ENCODE peak calls at places on chromosomes 5 and 9, in seven cellular contexts. C is foreskin fibroblast, R is body of pancreas, N is endothelial cell of umbilical vein, K is neural progenitor cell, Z is gastrocnemius medialis, G is H1. D is an unnamed sample.

GRCh38 chr9:127519301-127520166 is 68.2 kb downstream of the LRSAM1 start:
- DNase-seq in G (no peak), K (no peak), R (no peak), N (peak; percentile 95), Z (no peak), C (peak; percentile 97), D (peak; percentile 93)

GRCh38 chr5:55364537-55365055 is 56.8 kb downstream of the MTREX start:
- DNase-seq in C (no peak), R (no peak), G (no peak), N (no peak), K (no peak), Z (no peak), D (no peak)

GRCh38 chr9:107547772-107548297 is 58.3 kb upstream of the KLF4 start:
- DNase-seq in C (no peak), N (no peak), Z (no peak), R (no peak), K (no peak), G (no peak), D (no peak)

GRCh38 chr5:91301459-91301858 is 81.7 kb downstream of the ARRDC3 start:
- DNase-seq in K (no peak), R (no peak), N (no peak), Z (no peak), C (peak; percentile 69), G (no peak), D (peak; percentile 74)

GRCh38 chr5:140252470-140253126 is 50.3 kb downstream of the PFDN1 start:
- DNase-seq in R (no peak), N (no peak), K (no peak), Z (no peak), G (no peak), C (no peak), D (no peak)

GRCh38 chr5:16855475-16855874 is 80.6 kb downstream of the MYO10 start:
- DNase-seq in C (peak; percentile 61), G (no peak), K (peak; percentile 84), N (peak; percentile 83), Z (no peak), R (peak; percentile 38), D (no peak)

GRCh38 chr9:99486684-99487083 is 264.6 kb downstream of the SEC61B start:
- DNase-seq in C (no peak), Z (no peak), K (no peak), R (no peak), N (no peak), G (no peak), D (no peak)

GRCh38 chr9:126558051-126558665 is 55.6 kb upstream of the LMX1B start:
- DNase-seq in N (peak; percentile 46), C (peak; percentile 20), K (peak; percentile 68), G (peak; percentile 93), Z (peak; percentile 50), R (peak; percentile 79), D (no peak)

GRCh38 chr5:59218424-59219045 is 635.7 kb downstream of the RAB3C start:
- DNase-seq in R (no peak), N (peak; percentile 54), C (no peak), K (no peak), G (no peak), Z (no peak), D (no peak)

GRCh38 chr5:134100283-134101011 is 14.0 kb upstream of the TCF7 start:
- DNase-seq in G (peak; percentile 65), K (peak; percentile 18), Z (no peak), C (no peak), R (no peak), N (no peak), D (peak; percentile 37)

GRCh38 chr5:172776235-172776594 is 5.2 kb upstream of the DUSP1 start:
- DNase-seq in G (no peak), N (no peak), R (no peak), K (no peak), Z (no peak), C (no peak), D (no peak)

GRCh38 chr5:172778223-172778814 is 7.3 kb upstream of the DUSP1 start:
- DNase-seq in G (no peak), Z (peak; percentile 64), N (peak; percentile 65), K (no peak), C (peak; percentile 86), R (peak; percentile 76), D (peak; percentile 80)

GRCh38 chr5:172779968-172780350 is 9.0 kb upstream of the DUSP1 start:
- DNase-seq in R (peak; percentile 2), C (no peak), K (no peak), Z (no peak), N (no peak), G (no peak), D (no peak)

GRCh38 chr5:172775326-172776234 is 4.6 kb upstream of the DUSP1 start:
- DNase-seq in R (peak; percentile 63), G (no peak), N (no peak), K (no peak), Z (peak; percentile 99), C (peak; percentile 95), D (peak; percentile 93)

DNA sequence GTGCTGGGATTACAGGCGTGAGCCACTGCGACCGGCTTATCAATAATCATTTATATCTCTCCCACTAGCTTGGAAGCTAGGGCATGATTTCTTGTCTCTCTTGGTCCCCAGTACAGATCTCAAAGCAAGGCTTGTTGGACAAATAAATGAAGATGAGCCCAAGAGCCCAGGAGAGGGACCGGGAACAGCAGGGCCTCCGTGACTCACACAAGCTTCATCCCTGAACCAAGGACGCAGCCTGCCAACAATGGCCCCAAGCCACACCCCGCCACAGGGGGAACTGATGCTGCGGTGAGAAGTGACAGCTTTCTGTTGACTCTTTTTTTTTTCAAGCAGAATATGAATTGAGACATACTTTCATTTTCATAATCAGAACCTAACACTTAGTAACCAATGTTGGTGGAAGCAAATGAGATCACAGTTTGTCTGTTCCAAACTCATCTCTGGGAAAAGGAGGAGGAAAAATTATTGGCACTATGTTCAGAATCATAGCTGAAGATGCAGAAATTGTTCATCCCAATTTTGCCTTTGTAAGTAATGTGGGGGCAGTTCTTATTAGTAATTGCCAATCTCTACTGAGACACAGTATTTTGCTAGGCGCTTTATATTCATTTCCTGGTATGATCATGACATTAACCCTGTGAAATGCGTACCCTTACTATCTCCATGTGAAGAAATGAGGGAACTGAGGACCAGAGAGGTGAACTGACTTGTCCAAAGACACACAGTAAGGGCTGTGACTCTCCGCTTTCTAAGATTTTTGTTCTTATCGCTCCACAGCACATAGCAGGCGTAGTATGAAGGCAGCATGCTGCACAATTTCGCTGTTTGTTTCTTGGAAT is 6.6 kb upstream of the DUSP1 start:
- DNase-seq in N (peak; percentile 56), G (no peak), R (peak; percentile 76), C (peak; percentile 86), K (no peak), Z (peak; percentile 95), D (peak; percentile 71)
- H3K4me3 ChIP-seq in N (no peak overlapping the region), G (no peak overlapping the region), R (no peak overlapping the region), C (no peak overlapping the region), K (no peak overlapping the region), Z (no peak overlapping the region), D (peak overlapping the region; percentile 13)

GRCh38 chr5:72512179-72512860 is 5.1 kb upstream of the ZNF366 start:
- DNase-seq in C (no peak), N (no peak), R (no peak), Z (no peak), G (no peak), K (no peak), D (no peak)

GRCh38 chr5:72511371-72512178 is 4.4 kb upstream of the ZNF366 start:
- DNase-seq in G (no peak), K (no peak), C (no peak), R (no peak), Z (no peak), N (peak; percentile 67), D (no peak)

GRCh38 chr5:72509401-72509800 is 2.2 kb upstream of the ZNF366 start:
- DNase-seq in Z (peak; percentile 76), G (no peak), R (no peak), K (no peak), C (no peak), N (no peak), D (no peak)

GRCh38 chr5:72508241-72509170 is 1.3 kb upstream of the ZNF366 start:
- DNase-seq in N (no peak), K (no peak), G (no peak), Z (no peak), C (no peak), R (no peak), D (no peak)

GRCh38 chr5:72510610-72511121 is 3.5 kb upstream of the ZNF366 start:
- DNase-seq in R (no peak), N (peak; percentile 80), Z (peak; percentile 60), K (no peak), G (no peak), C (peak; percentile 56), D (no peak)
- H3K4me3 ChIP-seq in R (no peak overlapping the region), N (no peak overlapping the region), Z (no peak overlapping the region), K (no peak overlapping the region), G (no peak overlapping the region), C (no peak overlapping the region), D (no peak overlapping the region)

DNA sequence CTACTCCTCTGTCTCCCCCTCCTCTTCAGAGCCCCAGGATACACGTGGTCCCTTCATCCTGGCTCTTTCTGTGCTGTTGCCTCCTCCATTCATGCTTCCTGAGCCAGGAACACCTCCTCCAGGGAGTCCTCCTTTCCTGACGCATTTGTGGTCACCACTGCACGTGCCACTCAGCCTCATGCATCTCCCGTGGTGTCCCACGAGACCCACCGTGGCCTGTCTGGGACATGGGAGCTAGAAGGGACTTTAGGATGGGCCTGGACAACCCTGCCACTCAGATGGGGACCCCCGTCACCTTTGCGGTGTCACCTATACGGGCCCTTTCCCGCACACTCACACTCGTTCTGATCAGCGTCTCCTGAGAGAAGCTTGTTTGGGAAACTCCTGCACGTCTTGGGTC is 6.7 kb downstream of the GLIPR2 start:
- DNase-seq in R (no peak), C (no peak), N (no peak), G (no peak), Z (no peak), K (no peak), D (no peak)
- H3K4me3 ChIP-seq in R (no peak overlapping the region), C (no peak overlapping the region), N (no peak overlapping the region), G (no peak overlapping the region), Z (peak overlapping the region; percentile 41), K (no peak overlapping the region), D (no peak overlapping the region)

DNA sequence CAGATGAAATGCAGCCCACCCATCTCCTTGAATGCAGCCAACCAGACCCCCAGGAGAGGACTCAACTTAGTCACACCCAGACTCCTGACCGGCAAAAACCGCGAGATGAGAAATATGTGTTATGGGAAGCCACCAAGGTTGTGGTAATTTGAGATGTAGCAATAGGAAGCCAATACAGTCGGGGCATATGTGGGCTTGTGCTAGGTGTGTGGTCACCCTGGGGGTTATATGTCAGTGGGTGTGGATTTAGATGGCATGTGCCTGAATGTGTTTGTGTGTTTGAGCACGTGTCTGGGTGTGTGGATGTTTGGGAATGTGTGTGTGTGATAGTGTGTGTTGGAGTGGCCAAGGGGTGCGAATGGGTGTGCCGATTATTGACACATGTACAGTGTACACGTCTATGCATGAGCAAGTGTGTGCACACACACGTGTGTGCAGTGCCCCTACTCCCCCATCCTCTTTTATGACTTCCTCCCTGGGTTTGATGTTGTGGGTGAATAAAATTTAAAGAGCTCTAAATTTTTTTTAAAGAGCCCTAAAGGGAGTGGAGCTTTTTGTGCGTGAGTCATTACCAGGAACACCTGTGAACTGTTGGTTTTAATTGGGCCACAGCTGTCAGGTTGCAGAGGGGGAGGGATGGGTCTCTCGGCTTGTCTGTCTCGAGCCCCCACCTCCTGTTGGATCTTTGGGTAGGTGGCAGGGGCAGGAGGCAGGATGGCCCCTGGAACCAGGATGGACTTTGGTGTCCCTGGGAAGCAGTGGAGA is 86.8 kb downstream of the LHX2 start:
- DNase-seq in R (no peak), N (no peak), C (no peak), G (no peak), Z (no peak), K (no peak), D (no peak)
- H3K4me3 ChIP-seq in R (no peak overlapping the region), N (no peak overlapping the region), C (no peak overlapping the region), G (no peak overlapping the region), Z (no peak overlapping the region), K (no peak overlapping the region), D (no peak overlapping the region)